ENCODE peak calls at places on chromosomes 3 and 15, in four cellular contexts. O is WTC11, P is HepG2, U is K562. Y is an unnamed sample.

GRCh38 chr15:36361351-36361870 is 218.0 kb upstream of the CDIN1 start:
- DNase-seq in P (no peak), O (no peak), U (no peak), Y (no peak)

GRCh38 chr3:171173732-171174131 is 147.2 kb upstream of the SLC2A2 start:
- DNase-seq in O (peak; percentile 21), U (no peak), P (no peak), Y (no peak)

GRCh38 chr3:126356373-126357298 is 572 bp downstream of the KLF15 start:
- DNase-seq in U (peak; percentile 18), O (no peak), P (no peak), Y (peak; percentile 44)

GRCh38 chr3:131031660-131032059 is 5.0 kb downstream of the NEK11 start:
- DNase-seq in P (no peak), U (no peak), O (no peak), Y (no peak)

GRCh38 chr3:33027091-33027490 is 69.9 kb downstream of the GLB1 start:
- DNase-seq in P (no peak), O (no peak), U (no peak), Y (no peak)

GRCh38 chr3:193885832-193886231 is 250.1 kb upstream of the HES1 start:
- DNase-seq in O (no peak), U (no peak), P (peak; percentile 7), Y (no peak)

GRCh38 chr3:132730891-132731580 is 8.8 kb upstream of the NPHP3 start:
- DNase-seq in P (peak; percentile 33), U (no peak), O (no peak), Y (peak; percentile 63)

GRCh38 chr3:133836497-133837158 is 31.0 kb downstream of the SRPRB start:
- DNase-seq in U (no peak), O (no peak), P (no peak), Y (no peak)

GRCh38 chr3:69738291-69738690 is 973 bp upstream of the MITF start:
- DNase-seq in P (no peak), O (no peak), U (no peak), Y (no peak)

GRCh38 chr3:72728958-72729467 is 119.2 kb downstream of the SHQ1 start:
- DNase-seq in P (peak; percentile 52), U (no peak), O (no peak), Y (no peak)

GRCh38 chr15:45458746-45459403 is 63.7 kb downstream of the SLC30A4 start:
- DNase-seq in U (peak; percentile 69), P (peak; percentile 39), O (peak; percentile 78), Y (peak; percentile 45)

GRCh38 chr3:81886081-81886480 is 124.6 kb upstream of the GBE1 start:
- DNase-seq in P (no peak), O (no peak), U (no peak), Y (no peak)

GRCh38 chr15:40939909-40940801 is 11.0 kb downstream of the DLL4 start:
- DNase-seq in P (no peak), O (no peak), U (no peak), Y (no peak)

GRCh38 chr3:61158676-61159075 is 92.6 kb downstream of the FHIT start:
- DNase-seq in P (no peak), O (no peak), U (no peak), Y (peak; percentile 9)

GRCh38 chr3:14428087-14429067 is 26.0 kb downstream of the SLC6A6 start:
- DNase-seq in P (no peak), O (no peak), U (no peak), Y (no peak)

GRCh38 chr3:192827208-192827607 is 90.4 kb downstream of the MB21D2 start:
- DNase-seq in U (no peak), P (no peak), O (no peak), Y (no peak)

GRCh38 chr3:56900801-56901200 is 99.1 kb upstream of the ARHGEF3 start:
- DNase-seq in O (no peak), U (no peak), P (no peak), Y (no peak)

GRCh38 chr3:71465371-71466007 is 118.0 kb downstream of the FOXP1 start:
- DNase-seq in O (no peak), P (no peak), U (no peak), Y (no peak)

GRCh38 chr3:112871735-112872134 is 25.1 kb upstream of the CD200R1L start:
- DNase-seq in U (no peak), P (no peak), O (no peak), Y (no peak)

GRCh38 chr3:153160451-153161137 is 1.4 kb upstream of the RAP2B start:
- DNase-seq in U (peak; percentile 47), O (peak; percentile 74), P (peak; percentile 62), Y (peak; percentile 54)

GRCh38 chr3:54817628-54818027 is 110.2 kb downstream of the LRTM1 start:
- DNase-seq in O (no peak), U (no peak), P (no peak), Y (no peak)

GRCh38 chr3:57557088-57557537 is 1.0 kb downstream of the PDE12 start:
- DNase-seq in P (peak; percentile 46), U (peak; percentile 14), O (peak; percentile 17), Y (peak; percentile 39)

GRCh38 chr3:197446713-197447455 is 108.9 kb downstream of the BDH1 start:
- DNase-seq in O (no peak), P (no peak), U (no peak), Y (no peak)

GRCh38 chr15:88431441-88431840 is 35.7 kb downstream of the MRPL46 start:
- DNase-seq in O (no peak), P (no peak), U (no peak), Y (no peak)

GRCh38 chr15:23444269-23444668 is 2.8 kb downstream of the GOLGA6L2 start:
- DNase-seq in O (no peak), U (no peak), P (no peak), Y (no peak)
- TF ChIP-seq ELF4 in O (no peak), U (no peak), P (no peak), Y (no peak)

DNA sequence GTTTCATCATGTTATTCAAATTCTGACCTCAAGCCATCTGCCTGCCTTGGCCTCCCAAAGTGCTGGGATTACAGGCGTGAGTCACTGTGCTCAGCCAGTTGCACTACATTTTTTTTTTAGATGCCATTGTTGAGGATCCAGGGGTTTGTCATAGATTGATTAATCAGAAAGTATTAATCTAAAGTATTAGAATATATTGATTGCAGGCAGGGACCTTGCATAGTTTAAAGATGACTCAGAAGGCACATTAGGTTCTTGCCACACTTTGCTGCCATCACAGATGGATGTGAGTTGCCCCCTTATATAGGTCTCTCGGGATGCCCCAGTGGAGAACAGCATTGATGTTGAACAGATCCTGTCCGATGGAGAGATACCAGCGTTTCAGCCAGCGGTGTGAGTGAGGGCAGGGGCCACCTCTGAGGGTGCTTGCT is 41.1 kb downstream of the IGF1R start:
- DNase-seq in U (no peak), O (no peak), P (no peak), Y (no peak)
- TF ChIP-seq ELF4 in U (no peak), O (no peak), P (no peak), Y (no peak)

GRCh38 chr3:184713521-184713920 is 1.7 kb upstream of the MAGEF1 start:
- DNase-seq in U (no peak), P (no peak), O (no peak), Y (no peak)

GRCh38 chr3:184710870-184711365 is 946 bp downstream of the MAGEF1 start:
- DNase-seq in O (no peak), U (peak; percentile 42), P (no peak), Y (no peak)

GRCh38 chr3:184712248-184712559 is 340 bp upstream of the MAGEF1 start:
- DNase-seq in P (no peak), O (no peak), U (no peak), Y (no peak)

GRCh38 chr3:184711366-184712247 is at the start of gene MAGEF1:
- DNase-seq in O (peak; percentile 92), P (peak; percentile 79), U (peak; percentile 81), Y (peak; percentile 83)

DNA sequence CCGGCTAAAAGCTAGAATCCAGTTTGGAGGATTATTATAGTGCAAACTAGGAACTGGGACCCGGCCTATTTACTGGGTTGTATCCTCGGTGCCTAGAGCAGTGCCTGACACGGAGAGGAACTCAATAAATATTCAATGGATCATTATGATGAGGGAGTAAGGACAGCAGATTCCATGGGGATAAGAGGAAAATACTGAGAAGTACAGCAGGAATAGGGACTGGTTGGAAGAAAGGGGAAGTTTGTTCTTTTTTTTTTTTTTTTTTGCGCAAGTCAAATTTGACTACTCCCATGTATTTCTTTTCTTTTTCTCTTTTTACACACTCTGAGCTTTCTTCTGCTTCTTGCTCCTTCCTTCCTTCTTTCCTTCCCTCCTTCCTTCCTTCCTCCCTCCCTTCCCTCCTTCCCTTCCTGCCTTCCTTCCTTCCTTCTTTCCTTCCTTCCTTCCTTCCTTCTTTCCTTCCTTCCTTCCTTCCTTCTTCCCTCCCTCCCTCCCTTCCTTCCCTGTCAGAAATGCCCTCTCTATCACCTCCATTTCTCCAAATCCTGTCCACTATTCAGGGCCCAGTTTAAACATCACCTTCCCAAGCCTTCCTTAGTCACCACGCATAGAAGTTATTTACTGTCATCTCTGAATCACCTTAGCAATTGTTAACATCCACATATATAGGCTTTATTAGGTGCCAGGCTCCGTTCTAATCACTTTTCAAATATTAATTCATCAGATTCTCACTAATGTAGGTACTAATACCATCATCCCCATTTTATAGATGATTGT is 903 bp upstream of the MAGEF1 start:
- DNase-seq in O (no peak), P (no peak), U (no peak), Y (no peak)
- TF ChIP-seq ELF4 in O (no peak), P (no peak), U (no peak), Y (no peak)

DNA sequence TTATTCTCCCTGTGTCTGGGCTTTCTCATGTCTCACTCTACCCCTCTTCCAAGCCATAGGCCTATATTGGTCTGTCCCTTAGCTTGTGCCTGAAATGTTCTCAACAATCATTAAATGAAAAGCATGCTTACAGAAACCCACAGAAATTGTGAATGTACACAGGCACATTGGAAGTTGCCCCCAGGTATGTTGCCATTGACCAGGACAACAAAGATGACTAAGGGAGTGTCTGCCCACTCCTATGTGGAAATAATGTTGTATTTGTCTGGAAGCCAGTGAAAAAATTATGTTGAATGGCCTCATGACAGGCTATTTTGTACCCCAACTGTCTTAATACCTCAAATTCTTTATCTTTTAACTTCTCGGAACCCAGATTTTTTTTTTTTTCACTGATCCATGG is 102.0 kb downstream of the TPRG1 start:
- DNase-seq in U (no peak), P (no peak), O (no peak), Y (no peak)
- TF ChIP-seq ELF4 in U (no peak), P (no peak), O (no peak), Y (no peak)

GRCh38 chr3:30289324-30289723 is 317.1 kb upstream of the TGFBR2 start:
- DNase-seq in P (peak; percentile 78), O (no peak), U (no peak), Y (no peak)
- TF ChIP-seq ELF4 in P (no peak), O (no peak), U (no peak), Y (no peak)

GRCh38 chr15:90617668-90618097 is 88.0 kb downstream of the CRTC3 start:
- DNase-seq in O (no peak), P (no peak), U (no peak), Y (no peak)

GRCh38 chr15:90617171-90617570 is 87.4 kb downstream of the CRTC3 start:
- DNase-seq in U (no peak), O (no peak), P (no peak), Y (no peak)

GRCh38 chr15:90619939-90620338 is 90.2 kb downstream of the CRTC3 start:
- DNase-seq in U (no peak), P (no peak), O (no peak), Y (no peak)

GRCh38 chr15:90619468-90619867 is 89.7 kb downstream of the CRTC3 start:
- DNase-seq in O (no peak), P (no peak), U (no peak), Y (no peak)

GRCh38 chr15:90618330-90619136 is 88.8 kb downstream of the CRTC3 start:
- DNase-seq in U (no peak), O (no peak), P (no peak), Y (no peak)
- TF ChIP-seq ELF4 in U (no peak), O (no peak), P (no peak), Y (no peak)